ENCODE peak calls at places on chromosome 14, in eight cellular contexts. One of them, this sample, is unnamed.

GRCh38 chr14:100611811-100612480 is 24.7 kb upstream of the BEGAIN start:
- DNase-seq in pancreas: no peak
- DNase-seq in heart left ventricle: peak; percentile 2
- DNase-seq in CD8-positive, alpha-beta T cell: no peak
- DNase-seq in mammary epithelial cell: no peak
- DNase-seq in heart right ventricle: no peak
- DNase-seq in A549: no peak
- DNase-seq in ovary: no peak
- DNase-seq in this sample: no peak

GRCh38 chr14:88346048-88346639 is 23.1 kb upstream of the KCNK10 start:
- DNase-seq in heart right ventricle: no peak
- DNase-seq in mammary epithelial cell: peak; percentile 35
- DNase-seq in A549: peak; percentile 18
- DNase-seq in ovary: no peak
- DNase-seq in heart left ventricle: no peak
- DNase-seq in pancreas: no peak
- DNase-seq in CD8-positive, alpha-beta T cell: no peak
- DNase-seq in this sample: no peak

GRCh38 chr14:104291123-104292000 is 153.0 kb downstream of the KIF26A start:
- DNase-seq in ovary: peak; percentile 15
- DNase-seq in mammary epithelial cell: no peak
- DNase-seq in pancreas: peak; percentile 79
- DNase-seq in CD8-positive, alpha-beta T cell: no peak
- DNase-seq in A549: no peak
- DNase-seq in heart left ventricle: no peak
- DNase-seq in heart right ventricle: no peak
- DNase-seq in this sample: no peak

GRCh38 chr14:21915814-21916213 is 242.2 kb upstream of the OR4E1 start:
- DNase-seq in pancreas: peak; percentile 31
- DNase-seq in heart right ventricle: no peak
- DNase-seq in heart left ventricle: no peak
- DNase-seq in mammary epithelial cell: peak; percentile 2
- DNase-seq in A549: peak; percentile 78
- DNase-seq in CD8-positive, alpha-beta T cell: no peak
- DNase-seq in ovary: no peak
- DNase-seq in this sample: peak; percentile 1

GRCh38 chr14:91017011-91017410 is 43.4 kb downstream of the RPS6KA5 start:
- DNase-seq in mammary epithelial cell: no peak
- DNase-seq in CD8-positive, alpha-beta T cell: no peak
- DNase-seq in ovary: no peak
- DNase-seq in heart left ventricle: no peak
- DNase-seq in pancreas: no peak
- DNase-seq in A549: no peak
- DNase-seq in heart right ventricle: no peak
- DNase-seq in this sample: no peak

GRCh38 chr14:22796087-22796707 is 19.0 kb downstream of the SLC7A7 start:
- DNase-seq in pancreas: no peak
- DNase-seq in ovary: no peak
- DNase-seq in heart right ventricle: no peak
- DNase-seq in CD8-positive, alpha-beta T cell: no peak
- DNase-seq in A549: no peak
- DNase-seq in mammary epithelial cell: peak; percentile 26
- DNase-seq in heart left ventricle: no peak
- DNase-seq in this sample: no peak

GRCh38 chr14:31835049-31835448 is 242.1 kb upstream of the ARHGAP5 start:
- DNase-seq in CD8-positive, alpha-beta T cell: no peak
- DNase-seq in heart right ventricle: no peak
- DNase-seq in heart left ventricle: no peak
- DNase-seq in ovary: no peak
- DNase-seq in mammary epithelial cell: peak; percentile 19
- DNase-seq in pancreas: no peak
- DNase-seq in A549: no peak
- DNase-seq in this sample: no peak

GRCh38 chr14:88987516-88987915 is 163.1 kb downstream of the TTC8 start:
- DNase-seq in heart right ventricle: no peak
- DNase-seq in A549: no peak
- DNase-seq in pancreas: no peak
- DNase-seq in heart left ventricle: no peak
- DNase-seq in CD8-positive, alpha-beta T cell: no peak
- DNase-seq in ovary: no peak
- DNase-seq in mammary epithelial cell: peak; percentile 96
- DNase-seq in this sample: no peak

GRCh38 chr14:104388631-104389325 is 190.8 kb upstream of the C14orf180 start:
- DNase-seq in heart right ventricle: no peak
- DNase-seq in heart left ventricle: peak; percentile 4
- DNase-seq in CD8-positive, alpha-beta T cell: peak; percentile 46
- DNase-seq in pancreas: no peak
- DNase-seq in mammary epithelial cell: no peak
- DNase-seq in A549: no peak
- DNase-seq in ovary: no peak
- DNase-seq in this sample: no peak

GRCh38 chr14:67820428-67820881 is 876 bp downstream of the RAD51B start:
- DNase-seq in pancreas: no peak
- DNase-seq in A549: peak; percentile 21
- DNase-seq in ovary: no peak
- DNase-seq in heart right ventricle: no peak
- DNase-seq in heart left ventricle: no peak
- DNase-seq in mammary epithelial cell: peak; percentile 8
- DNase-seq in CD8-positive, alpha-beta T cell: no peak
- DNase-seq in this sample: peak; percentile 4

GRCh38 chr14:75905505-75905904 is 76.3 kb downstream of the TGFB3 start:
- DNase-seq in heart right ventricle: peak; percentile 65
- DNase-seq in CD8-positive, alpha-beta T cell: no peak
- DNase-seq in pancreas: no peak
- DNase-seq in A549: no peak
- DNase-seq in ovary: peak; percentile 74
- DNase-seq in heart left ventricle: peak; percentile 65
- DNase-seq in mammary epithelial cell: no peak
- DNase-seq in this sample: peak; percentile 71

GRCh38 chr14:79842270-79842669 is 369.0 kb downstream of the DIO2 start:
- DNase-seq in A549: peak; percentile 20
- DNase-seq in CD8-positive, alpha-beta T cell: no peak
- DNase-seq in mammary epithelial cell: peak; percentile 16
- DNase-seq in ovary: no peak
- DNase-seq in heart left ventricle: peak; percentile 37
- DNase-seq in pancreas: peak; percentile 51
- DNase-seq in heart right ventricle: peak; percentile 29
- DNase-seq in this sample: peak; percentile 3

GRCh38 chr14:56243110-56243509 is 124.9 kb downstream of the PELI2 start:
- DNase-seq in CD8-positive, alpha-beta T cell: no peak
- DNase-seq in A549: no peak
- DNase-seq in heart right ventricle: no peak
- DNase-seq in heart left ventricle: no peak
- DNase-seq in ovary: no peak
- DNase-seq in pancreas: no peak
- DNase-seq in mammary epithelial cell: no peak
- DNase-seq in this sample: no peak

GRCh38 chr14:68420354-68420753 is 372.5 kb downstream of the ZFP36L1 start:
- DNase-seq in pancreas: no peak
- DNase-seq in heart left ventricle: no peak
- DNase-seq in CD8-positive, alpha-beta T cell: no peak
- DNase-seq in heart right ventricle: no peak
- DNase-seq in A549: no peak
- DNase-seq in ovary: no peak
- DNase-seq in mammary epithelial cell: no peak
- DNase-seq in this sample: no peak

GRCh38 chr14:99707420-99707819 is 23.3 kb downstream of the CYP46A1 start:
- DNase-seq in mammary epithelial cell: no peak
- DNase-seq in heart left ventricle: no peak
- DNase-seq in CD8-positive, alpha-beta T cell: no peak
- DNase-seq in pancreas: no peak
- DNase-seq in A549: no peak
- DNase-seq in ovary: no peak
- DNase-seq in heart right ventricle: no peak
- DNase-seq in this sample: no peak

GRCh38 chr14:76186318-76187027 is 34.8 kb downstream of the GPATCH2L start:
- DNase-seq in ovary: no peak
- DNase-seq in CD8-positive, alpha-beta T cell: no peak
- DNase-seq in heart left ventricle: no peak
- DNase-seq in mammary epithelial cell: no peak
- DNase-seq in pancreas: no peak
- DNase-seq in heart right ventricle: no peak
- DNase-seq in A549: no peak
- DNase-seq in this sample: no peak

GRCh38 chr14:22332671-22333407 is 256.2 kb downstream of the DAD1 start:
- DNase-seq in A549: peak; percentile 60
- DNase-seq in heart right ventricle: no peak
- DNase-seq in CD8-positive, alpha-beta T cell: no peak
- DNase-seq in heart left ventricle: no peak
- DNase-seq in pancreas: no peak
- DNase-seq in mammary epithelial cell: no peak
- DNase-seq in ovary: no peak
- DNase-seq in this sample: no peak

GRCh38 chr14:34931206-34931605 is 51.6 kb upstream of the SRP54 start:
- DNase-seq in heart right ventricle: no peak
- DNase-seq in ovary: no peak
- DNase-seq in pancreas: no peak
- DNase-seq in A549: peak; percentile 22
- DNase-seq in CD8-positive, alpha-beta T cell: peak; percentile 59
- DNase-seq in heart left ventricle: no peak
- DNase-seq in mammary epithelial cell: peak; percentile 8
- DNase-seq in this sample: no peak

GRCh38 chr14:104436741-104437701 is 142.5 kb upstream of the C14orf180 start:
- DNase-seq in ovary: peak; percentile 36
- DNase-seq in heart right ventricle: no peak
- DNase-seq in pancreas: peak; percentile 69
- DNase-seq in A549: no peak
- DNase-seq in mammary epithelial cell: no peak
- DNase-seq in CD8-positive, alpha-beta T cell: peak; percentile 44
- DNase-seq in heart left ventricle: no peak
- DNase-seq in this sample: no peak

GRCh38 chr14:85129907-85130306 is 400.0 kb upstream of the FLRT2 start:
- DNase-seq in CD8-positive, alpha-beta T cell: no peak
- DNase-seq in pancreas: peak; percentile 11
- DNase-seq in mammary epithelial cell: no peak
- DNase-seq in A549: no peak
- DNase-seq in ovary: no peak
- DNase-seq in heart right ventricle: no peak
- DNase-seq in heart left ventricle: no peak
- DNase-seq in this sample: no peak

DNA sequence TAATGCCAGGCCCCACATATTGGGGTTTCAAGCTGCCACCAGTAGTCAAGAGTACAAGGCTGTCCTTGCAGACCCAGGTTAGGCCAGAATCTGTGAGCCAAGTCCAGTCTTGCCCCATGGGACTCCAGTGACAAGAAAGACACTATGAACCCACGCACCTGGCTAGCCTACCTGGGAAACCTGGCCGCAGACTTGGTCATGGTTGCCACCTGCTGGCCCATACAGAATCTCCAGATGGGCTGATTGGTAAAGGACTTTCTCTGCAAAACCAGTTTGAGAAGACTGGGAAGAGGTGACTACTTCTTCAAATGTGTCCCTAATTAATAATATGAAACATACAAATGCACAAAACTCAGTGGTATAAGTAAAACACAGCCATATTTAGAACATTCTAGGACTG is 398.4 kb upstream of the FLRT2 start:
- DNase-seq in A549: no peak
- DNase-seq in ovary: no peak
- DNase-seq in heart left ventricle: no peak
- DNase-seq in mammary epithelial cell: peak; percentile 54
- DNase-seq in heart right ventricle: no peak
- DNase-seq in CD8-positive, alpha-beta T cell: no peak
- DNase-seq in pancreas: peak; percentile 68
- DNase-seq in this sample: peak; percentile 45
- TF ChIP-seq CTCF in A549: no peak
- TF ChIP-seq CTCF in ovary: no peak
- TF ChIP-seq CTCF in heart left ventricle: no peak
- TF ChIP-seq CTCF in mammary epithelial cell: peak; percentile 61
- TF ChIP-seq CTCF in heart right ventricle: no peak
- TF ChIP-seq CTCF in CD8-positive, alpha-beta T cell: no peak
- TF ChIP-seq CTCF in pancreas: peak; percentile 29
- TF ChIP-seq CTCF in this sample: no peak

DNA sequence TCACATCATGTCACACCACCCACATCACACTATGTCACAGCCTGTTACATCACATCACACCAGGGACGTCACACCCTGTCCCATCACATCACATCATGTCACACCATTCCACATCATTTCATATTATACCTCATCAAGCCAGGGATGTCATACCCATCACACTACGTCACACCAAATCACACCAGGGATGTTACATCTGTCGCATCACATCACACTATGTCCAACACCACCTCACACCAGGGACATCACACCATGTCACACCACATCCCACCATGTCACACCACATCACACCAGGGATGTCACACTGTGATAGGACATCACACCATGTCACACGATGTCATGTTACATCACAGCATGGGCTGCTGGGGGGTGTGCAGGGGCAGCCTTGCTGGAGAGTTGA is 110.6 kb downstream of the TMEM121 start:
- DNase-seq in mammary epithelial cell: no peak
- DNase-seq in heart left ventricle: no peak
- DNase-seq in A549: no peak
- DNase-seq in ovary: no peak
- DNase-seq in pancreas: no peak
- DNase-seq in heart right ventricle: no peak
- DNase-seq in CD8-positive, alpha-beta T cell: no peak
- DNase-seq in this sample: no peak
- H3K9me3 ChIP-seq in mammary epithelial cell: peaks cover 5% of the 10 kb centered on the region
- H3K9me3 ChIP-seq in heart left ventricle: no peaks in the 10 kb centered on the region
- H3K9me3 ChIP-seq in A549: peaks cover 4% of the 10 kb centered on the region
- H3K9me3 ChIP-seq in ovary: no peaks in the 10 kb centered on the region
- H3K9me3 ChIP-seq in pancreas: no peaks in the 10 kb centered on the region
- H3K9me3 ChIP-seq in heart right ventricle: peaks cover 8% of the 10 kb centered on the region
- H3K9me3 ChIP-seq in CD8-positive, alpha-beta T cell: no peaks in the 10 kb centered on the region
- H3K9me3 ChIP-seq in this sample: no peaks in the 10 kb centered on the region

DNA sequence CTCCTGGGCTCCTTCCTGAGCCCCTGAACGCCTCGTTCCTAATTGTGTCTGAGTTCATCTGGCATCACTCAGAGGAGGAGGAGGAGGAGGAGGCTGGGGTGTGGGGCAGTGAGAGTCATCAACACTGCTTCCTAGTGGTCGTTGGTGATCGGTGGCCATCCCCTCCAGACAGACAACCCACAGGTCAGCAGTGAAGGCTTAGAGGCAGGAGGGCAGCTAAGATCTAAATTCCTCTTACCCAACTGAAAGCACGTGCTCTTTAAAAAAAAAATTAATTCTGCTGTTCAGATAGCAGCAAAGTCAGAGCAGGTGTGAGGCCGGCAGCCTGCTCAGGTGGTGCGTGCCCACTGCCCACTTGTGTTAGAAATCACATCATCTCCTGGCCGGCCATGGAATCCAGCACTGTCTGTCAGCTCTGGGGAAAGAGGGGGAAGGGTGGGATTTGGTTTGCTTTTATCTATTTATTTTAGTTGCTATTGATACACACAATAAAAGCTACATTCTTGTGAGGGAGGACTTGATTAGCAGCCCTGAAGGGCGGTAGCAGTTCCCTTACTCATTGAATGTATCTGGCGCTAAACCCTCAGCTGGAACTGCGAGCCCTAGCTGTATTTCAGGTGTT is 46.6 kb downstream of the PPP2R5C start:
- DNase-seq in heart right ventricle: no peak
- DNase-seq in heart left ventricle: no peak
- DNase-seq in mammary epithelial cell: no peak
- DNase-seq in pancreas: peak; percentile 44
- DNase-seq in A549: peak; percentile 27
- DNase-seq in CD8-positive, alpha-beta T cell: no peak
- DNase-seq in ovary: no peak
- DNase-seq in this sample: no peak
- TF ChIP-seq CTCF in heart right ventricle: no peak
- TF ChIP-seq CTCF in heart left ventricle: no peak
- TF ChIP-seq CTCF in mammary epithelial cell: no peak
- TF ChIP-seq CTCF in pancreas: no peak
- TF ChIP-seq CTCF in A549: no peak
- TF ChIP-seq CTCF in CD8-positive, alpha-beta T cell: no peak
- TF ChIP-seq CTCF in ovary: no peak
- TF ChIP-seq CTCF in this sample: no peak

GRCh38 chr14:105838107-105838506 is 311.7 kb downstream of the TMEM121 start:
- DNase-seq in heart right ventricle: no peak
- DNase-seq in A549: no peak
- DNase-seq in mammary epithelial cell: no peak
- DNase-seq in heart left ventricle: no peak
- DNase-seq in CD8-positive, alpha-beta T cell: no peak
- DNase-seq in pancreas: no peak
- DNase-seq in ovary: no peak
- DNase-seq in this sample: no peak
- H3K9me3 ChIP-seq in heart right ventricle: no peaks in the 10 kb centered on the region
- H3K9me3 ChIP-seq in A549: no peaks in the 10 kb centered on the region
- H3K9me3 ChIP-seq in mammary epithelial cell: peaks cover 36% of the 10 kb centered on the region
- H3K9me3 ChIP-seq in heart left ventricle: no peaks in the 10 kb centered on the region
- H3K9me3 ChIP-seq in CD8-positive, alpha-beta T cell: no peaks in the 10 kb centered on the region
- H3K9me3 ChIP-seq in pancreas: no peaks in the 10 kb centered on the region
- H3K9me3 ChIP-seq in ovary: no peaks in the 10 kb centered on the region
- H3K9me3 ChIP-seq in this sample: no peaks in the 10 kb centered on the region

This sample was measured in thyroid gland.